ENCODE peak calls at places on chromosomes 2 and 18, in eight cellular contexts. Z, L, N, Y, K, R, I and Q are unnamed samples.

GRCh38 chr18:9404565-9405060 is 70.0 kb downstream of the TWSG1 start:
- DNase-seq in Z (no peak), L (no peak), N (no peak), Y (no peak), K (no peak), R (no peak), I (peak; percentile 70), Q (no peak)

GRCh38 chr2:26114144-26114543 is 58.7 kb upstream of the GAREM2 start:
- DNase-seq in Z (no peak), L (no peak), N (no peak), Y (no peak), K (no peak), R (no peak), I (peak; percentile 20), Q (no peak)

GRCh38 chr2:157182834-157183396 is 74.6 kb upstream of the GALNT5 start:
- DNase-seq in Z (no peak), L (no peak), N (no peak), Y (no peak), K (peak; percentile 83), R (peak; percentile 23), I (peak; percentile 86), Q (no peak)

GRCh38 chr2:223576873-223577272 is 25.3 kb downstream of the SCG2 start:
- DNase-seq in Z (no peak), L (no peak), N (no peak), Y (no peak), K (peak; percentile 98), R (peak; percentile 26), I (peak; percentile 97), Q (no peak)

GRCh38 chr2:141393214-141393545 is 737.6 kb downstream of the LRP1B start:
- DNase-seq in Z (no peak), L (no peak), N (no peak), Y (no peak), K (peak; percentile 52), R (no peak), I (peak; percentile 80), Q (no peak)

GRCh38 chr2:165256618-165257017 is 17.4 kb downstream of the SCN2A start:
- DNase-seq in Z (no peak), L (no peak), N (no peak), Y (no peak), K (no peak), R (no peak), I (no peak), Q (no peak)

GRCh38 chr18:34880882-34881852 is 160.0 kb upstream of the MAPRE2 start:
- DNase-seq in Z (no peak), L (no peak), N (no peak), Y (no peak), K (no peak), R (no peak), I (no peak), Q (no peak)

GRCh38 chr2:105102963-105103421 is 65.1 kb downstream of the MRPS9 start:
- DNase-seq in Z (no peak), L (no peak), N (peak; percentile 53), Y (no peak), K (peak; percentile 76), R (peak; percentile 87), I (peak; percentile 91), Q (peak; percentile 18)

GRCh38 chr2:210421916-210422315 is 54.6 kb downstream of the LANCL1 start:
- DNase-seq in Z (no peak), L (no peak), N (no peak), Y (no peak), K (peak; percentile 58), R (peak; percentile 74), I (peak; percentile 85), Q (no peak)

GRCh38 chr2:165203689-165204559 is at the start of gene SCN3A:
- DNase-seq in Z (no peak), L (peak; percentile 20), N (peak; percentile 26), Y (peak; percentile 81), K (peak; percentile 13), R (peak; percentile 45), I (peak; percentile 33), Q (peak; percentile 38)